ENCODE peak calls at places on chromosomes 11 and 22, in eight cellular contexts. O, T, W, Y, J, V, H and S are unnamed samples.

GRCh38 chr22:46450931-46451660 is 86.3 kb downstream of the CELSR1 start:
- DNase-seq in O (no peak), T (no peak), W (no peak), Y (no peak), J (no peak), V (no peak), H (no peak), S (no peak)

GRCh38 chr22:29343313-29343805 is 27.9 kb upstream of the RASL10A start:
- DNase-seq in O (no peak), T (no peak), W (peak), Y (peak), J (peak), V (no peak), H (no peak), S (no peak)

GRCh38 chr11:128039140-128040021 is 548.0 kb downstream of the ETS1 start:
- DNase-seq in O (no peak), T (peak), W (no peak), Y (no peak), J (peak), V (peak), H (peak), S (peak)

GRCh38 chr11:109968781-109969180 is 124.4 kb upstream of the ZC3H12C start:
- DNase-seq in O (no peak), T (no peak), W (no peak), Y (no peak), J (no peak), V (no peak), H (no peak), S (no peak)

GRCh38 chr11:131038597-131038996 is 122.3 kb upstream of the SNX19 start:
- DNase-seq in O (no peak), T (no peak), W (no peak), Y (no peak), J (peak), V (no peak), H (no peak), S (no peak)

GRCh38 chr11:8090756-8091155 is 9.7 kb downstream of the TUB start:
- DNase-seq in O (no peak), T (no peak), W (no peak), Y (no peak), J (peak), V (no peak), H (no peak), S (no peak)

GRCh38 chr11:68191661-68192579 is 21.2 kb downstream of the KMT5B start:
- DNase-seq in O (no peak), T (no peak), W (no peak), Y (no peak), J (no peak), V (no peak), H (no peak), S (no peak)

GRCh38 chr11:125070699-125071254 is 7.7 kb downstream of the SLC37A2 start:
- DNase-seq in O (no peak), T (no peak), W (no peak), Y (no peak), J (peak), V (peak), H (no peak), S (peak)

GRCh38 chr22:49271831-49272230 is 555.8 kb downstream of the BRD1 start:
- DNase-seq in O (no peak), T (no peak), W (no peak), Y (no peak), J (no peak), V (no peak), H (no peak), S (no peak)

GRCh38 chr11:120912504-120912903 is 111.4 kb upstream of the TBCEL start:
- DNase-seq in O (no peak), T (no peak), W (peak), Y (no peak), J (peak), V (no peak), H (no peak), S (peak)

GRCh38 chr11:106101797-106102196 is 24.3 kb downstream of the AASDHPPT start:
- DNase-seq in O (no peak), T (no peak), W (no peak), Y (no peak), J (peak), V (no peak), H (no peak), S (peak)

GRCh38 chr11:128595221-128595620 is 7.9 kb upstream of the ETS1 start:
- DNase-seq in O (no peak), T (no peak), W (no peak), Y (no peak), J (no peak), V (no peak), H (no peak), S (no peak)

GRCh38 chr11:114081641-114082414 is 22.3 kb downstream of the ZBTB16 start:
- DNase-seq in O (no peak), T (no peak), W (no peak), Y (no peak), J (peak), V (no peak), H (no peak), S (peak)

GRCh38 chr11:26730711-26731460 is 9.0 kb upstream of the SLC5A12 start:
- DNase-seq in O (no peak), T (no peak), W (peak), Y (no peak), J (peak), V (no peak), H (no peak), S (no peak)

GRCh38 chr11:88651556-88651955 is 314.0 kb upstream of the CTSC start:
- DNase-seq in O (no peak), T (no peak), W (no peak), Y (no peak), J (no peak), V (no peak), H (no peak), S (peak)

GRCh38 chr22:23047265-23047664 is 23.1 kb upstream of the GNAZ start:
- DNase-seq in O (no peak), T (no peak), W (no peak), Y (no peak), J (no peak), V (no peak), H (no peak), S (no peak)

GRCh38 chr11:71372693-71373657 is 75.2 kb downstream of the DHCR7 start:
- DNase-seq in O (no peak), T (no peak), W (peak), Y (no peak), J (peak), V (no peak), H (no peak), S (peak)

GRCh38 chr11:74739546-74740270 is 8.5 kb upstream of the CHRDL2 start:
- DNase-seq in O (no peak), T (no peak), W (peak), Y (no peak), J (peak), V (peak), H (peak), S (peak)

GRCh38 chr22:38270091-38270972 is 2.5 kb downstream of the TMEM184B start:
- DNase-seq in O (no peak), T (no peak), W (peak), Y (no peak), J (peak), V (no peak), H (no peak), S (no peak)

GRCh38 chr11:28627690-28628255 is 519.6 kb downstream of the METTL15 start:
- DNase-seq in O (no peak), T (no peak), W (no peak), Y (no peak), J (no peak), V (no peak), H (no peak), S (no peak)

GRCh38 chr22:47251911-47252310 is 489.5 kb downstream of the TBC1D22A start:
- DNase-seq in O (no peak), T (no peak), W (no peak), Y (no peak), J (no peak), V (no peak), H (no peak), S (no peak)

GRCh38 chr11:32796425-32796824 is 2.0 kb upstream of the CCDC73 start:
- DNase-seq in O (no peak), T (no peak), W (no peak), Y (no peak), J (no peak), V (no peak), H (no peak), S (no peak)

GRCh38 chr22:20401376-20402020 is 7.5 kb downstream of the ZNF74 start:
- DNase-seq in O (no peak), T (no peak), W (no peak), Y (no peak), J (no peak), V (no peak), H (no peak), S (no peak)

GRCh38 chr22:35313311-35314121 is 13.8 kb downstream of the TOM1 start:
- DNase-seq in O (no peak), T (no peak), W (no peak), Y (no peak), J (peak), V (no peak), H (no peak), S (peak)

GRCh38 chr11:14264966-14265365 is 94.0 kb downstream of the RRAS2 start:
- DNase-seq in O (no peak), T (no peak), W (no peak), Y (no peak), J (no peak), V (no peak), H (no peak), S (no peak)

GRCh38 chr11:122007611-122008071 is 108.4 kb downstream of the BLID start:
- DNase-seq in O (no peak), T (no peak), W (no peak), Y (no peak), J (peak), V (no peak), H (no peak), S (no peak)

GRCh38 chr11:33179431-33179830 is 18.2 kb upstream of the CSTF3 start:
- DNase-seq in O (no peak), T (no peak), W (no peak), Y (no peak), J (no peak), V (no peak), H (no peak), S (no peak)

GRCh38 chr11:10308208-10308954 is 3.5 kb downstream of the ADM start:
- DNase-seq in O (no peak), T (no peak), W (no peak), Y (no peak), J (peak), V (no peak), H (no peak), S (no peak)

GRCh38 chr11:34501500-34501899 is 12.1 kb downstream of the ELF5 start:
- DNase-seq in O (no peak), T (no peak), W (no peak), Y (no peak), J (peak), V (no peak), H (no peak), S (peak)

GRCh38 chr11:3375552-3375951 is 3.4 kb downstream of the ZNF195 start:
- DNase-seq in O (no peak), T (no peak), W (no peak), Y (no peak), J (peak), V (no peak), H (no peak), S (no peak)

GRCh38 chr11:2792376-2793250 is 92.8 kb upstream of the KCNQ1OT1 start:
- DNase-seq in O (no peak), T (no peak), W (no peak), Y (no peak), J (no peak), V (no peak), H (no peak), S (no peak)

GRCh38 chr11:1877211-1878133 is 14.2 kb downstream of the PRR33 start:
- DNase-seq in O (no peak), T (no peak), W (no peak), Y (no peak), J (peak), V (peak), H (no peak), S (no peak)